ENCODE peak calls at places on chromosome 21, in seven cellular contexts. P is HCT116, R is SK-N-SH, N is K562, L is H1, J is GM12878, T is HepG2. U is an unnamed sample.

GRCh38 chr21:26425576-26425975 is 147.5 kb downstream of the CYYR1 start:
- DNase-seq in T (no peak), R (no peak), P (no peak), L (no peak), J (no peak), N (no peak), U (no peak)

GRCh38 chr21:25568230-25568629 is 39.1 kb downstream of the MRPL39 start:
- DNase-seq in T (no peak), P (no peak), N (no peak), J (no peak), R (no peak), L (no peak), U (no peak)

GRCh38 chr21:37863842-37864241 is 52.4 kb downstream of the KCNJ6 start:
- DNase-seq in P (no peak), L (no peak), J (no peak), R (no peak), N (no peak), T (no peak), U (no peak)

GRCh38 chr21:17128132-17128531 is 384.7 kb upstream of the CXADR start:
- DNase-seq in N (no peak), T (no peak), L (no peak), R (no peak), J (no peak), P (no peak), U (no peak)

GRCh38 chr21:27566521-27566920 is 599.6 kb upstream of the ADAMTS5 start:
- DNase-seq in N (no peak), L (no peak), R (no peak), P (no peak), J (no peak), T (no peak), U (no peak)

GRCh38 chr21:29217818-29218252 is 80.9 kb upstream of the BACH1 start:
- DNase-seq in J (no peak), T (peak), N (no peak), P (peak), R (no peak), L (no peak), U (no peak)

GRCh38 chr21:27570306-27570868 is 603.5 kb upstream of the ADAMTS5 start:
- DNase-seq in T (no peak), P (no peak), J (no peak), N (no peak), L (no peak), R (no peak), U (no peak)

GRCh38 chr21:45951676-45952075 is 29.9 kb upstream of the COL6A1 start:
- DNase-seq in P (no peak), N (no peak), L (no peak), R (no peak), T (no peak), J (no peak), U (no peak)

GRCh38 chr21:37829447-37829846 is 86.8 kb downstream of the KCNJ6 start:
- DNase-seq in N (no peak), R (no peak), P (no peak), T (peak), J (no peak), L (no peak), U (no peak)

GRCh38 chr21:38921511-38922215 is 115.9 kb downstream of the ETS2 start:
- DNase-seq in J (no peak), N (no peak), L (no peak), T (no peak), P (no peak), R (no peak), U (no peak)

GRCh38 chr21:25220169-25220568 is 387.1 kb downstream of the MRPL39 start:
- DNase-seq in N (no peak), J (no peak), T (no peak), P (no peak), R (no peak), L (no peak), U (no peak)

GRCh38 chr21:16983425-16983824 is 529.4 kb upstream of the CXADR start:
- DNase-seq in R (no peak), T (no peak), L (no peak), P (no peak), J (no peak), N (no peak), U (no peak)

DNA sequence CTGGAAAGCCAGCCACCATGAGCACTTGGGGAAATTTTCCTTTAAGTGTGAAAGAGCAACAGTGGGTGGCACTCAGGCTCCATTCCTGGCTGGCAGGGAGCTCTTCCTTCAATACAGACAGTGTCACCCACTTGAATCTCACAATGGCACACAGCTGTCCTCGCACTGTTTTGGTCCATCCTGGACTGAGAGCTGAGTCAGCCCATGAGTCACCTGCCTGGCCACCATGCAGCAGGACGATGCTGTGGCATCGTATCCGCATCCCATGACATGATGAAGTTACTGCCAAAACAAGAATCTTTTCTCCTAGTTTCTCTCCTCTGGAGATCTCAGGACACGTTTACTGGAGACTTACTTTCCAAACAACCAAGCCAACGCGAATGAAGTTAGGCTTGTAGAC is 6.0 kb downstream of the TMPRSS2 start:
- DNase-seq in J (no peak), P (no peak), R (no peak), L (no peak), N (no peak), T (no peak), U (no peak)
- TF ChIP-seq JUND in J (no peak), P (no peak), R (no peak), L (no peak), N (no peak), T (no peak), U (no peak)

GRCh38 chr21:21612446-21612845 is 614.2 kb downstream of the NCAM2 start:
- DNase-seq in J (no peak), L (peak), T (no peak), N (no peak), R (no peak), P (no peak), U (no peak)
- TF ChIP-seq JUND in J (no peak), L (peak), T (no peak), N (no peak), R (peak), P (no peak), U (no peak)

GRCh38 chr21:42798106-42798505 is 81.2 kb downstream of the WDR4 start:
- DNase-seq in P (no peak), J (no peak), N (no peak), T (no peak), L (no peak), R (no peak), U (no peak)

GRCh38 chr21:42796327-42797062 is 82.8 kb downstream of the WDR4 start:
- DNase-seq in R (no peak), L (no peak), N (peak), T (peak), P (no peak), J (no peak), U (no peak)

GRCh38 chr21:42799948-42800347 is 79.4 kb downstream of the WDR4 start:
- DNase-seq in R (no peak), N (no peak), T (no peak), J (no peak), P (no peak), L (no peak), U (no peak)

GRCh38 chr21:42797522-42797921 is 81.8 kb downstream of the WDR4 start:
- DNase-seq in P (no peak), T (no peak), N (no peak), R (no peak), L (no peak), J (no peak), U (no peak)

DNA sequence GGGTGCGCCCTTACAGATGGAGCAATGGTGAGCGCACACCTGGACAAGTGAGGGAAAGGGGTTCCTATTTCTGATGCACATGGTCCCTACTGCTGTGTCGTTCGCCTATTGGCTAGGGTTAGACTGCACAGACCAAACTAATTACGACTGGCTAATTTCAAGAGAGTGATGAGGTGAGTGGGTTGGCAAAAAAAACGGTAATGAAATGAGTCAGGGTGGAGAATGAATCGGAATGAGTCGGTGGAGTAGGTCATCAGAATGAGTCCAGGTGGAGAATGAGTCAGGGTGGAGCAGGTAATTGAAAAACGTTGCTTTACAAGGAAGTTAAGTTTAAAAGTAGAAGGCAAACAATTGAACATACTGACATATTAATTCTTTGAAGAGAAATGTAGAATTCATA is 79.8 kb downstream of the WDR4 start:
- DNase-seq in P (no peak), R (no peak), J (peak), T (no peak), L (no peak), N (no peak), U (no peak)
- TF ChIP-seq JUND in P (peak), R (no peak), J (peak), T (no peak), L (no peak), N (no peak), U (no peak)

GRCh38 chr21:40575983-40576382 is 271.0 kb downstream of the DSCAM start:
- DNase-seq in J (no peak), N (no peak), R (no peak), L (no peak), T (no peak), P (no peak), U (no peak)

GRCh38 chr21:40577285-40578043 is 269.5 kb downstream of the DSCAM start:
- DNase-seq in T (no peak), J (no peak), R (no peak), L (no peak), P (no peak), N (no peak), U (no peak)
- TF ChIP-seq JUND in T (no peak), J (no peak), R (no peak), L (no peak), P (no peak), N (no peak), U (no peak)

GRCh38 chr21:35127851-35128250 is 78.7 kb upstream of the RUNX1 start:
- DNase-seq in L (no peak), T (no peak), J (no peak), R (no peak), N (no peak), P (no peak), U (no peak)
- TF ChIP-seq JUND in L (no peak), T (no peak), J (no peak), R (no peak), N (no peak), P (no peak), U (no peak)